ENCODE peak calls at places on chromosome 13, in six cellular contexts. P is SK-N-SH, U is psoas muscle, E is OCI-LY7, T is heart left ventricle, L is colonic mucosa. B is an unnamed sample.

GRCh38 chr13:48775804-48776203 is 122.1 kb downstream of the CYSLTR2 start:
- DNase-seq in U (no peak), E (no peak), T (no peak), P (no peak), L (no peak), B (no peak)

GRCh38 chr13:59680429-59681024 is 483.2 kb downstream of the DIAPH3 start:
- DNase-seq in P (no peak), E (peak; percentile 39), L (no peak), U (no peak), T (no peak), B (no peak)

GRCh38 chr13:100566543-100566942 is 22.0 kb downstream of the GGACT start:
- DNase-seq in L (no peak), T (no peak), U (no peak), E (no peak), P (no peak), B (no peak)

GRCh38 chr13:72255908-72256307 is 388.9 kb upstream of the DACH1 start:
- DNase-seq in P (peak; percentile 19), L (peak; percentile 30), U (no peak), T (no peak), E (no peak), B (no peak)

GRCh38 chr13:22812793-22813192 is 368.0 kb upstream of the SGCG start:
- DNase-seq in P (no peak), E (no peak), L (no peak), U (peak; percentile 21), T (no peak), B (no peak)

GRCh38 chr13:112069727-112070300 is 2.9 kb downstream of the SOX1 start:
- DNase-seq in E (no peak), U (no peak), T (no peak), P (no peak), L (no peak), B (no peak)

GRCh38 chr13:45255253-45255987 is 54.6 kb upstream of the KCTD4 start:
- DNase-seq in E (no peak), T (no peak), U (no peak), L (no peak), P (no peak), B (no peak)

GRCh38 chr13:107275945-107276614 is 708.1 kb upstream of the ARGLU1 start:
- DNase-seq in U (no peak), P (no peak), T (no peak), L (no peak), E (no peak), B (no peak)

GRCh38 chr13:50123515-50123861 is 108.2 kb downstream of the KCNRG start:
- DNase-seq in L (no peak), U (no peak), P (no peak), T (no peak), E (peak; percentile 57), B (no peak)

GRCh38 chr13:34655554-34655953 is 286.5 kb upstream of the NBEA start:
- DNase-seq in E (no peak), L (no peak), P (no peak), T (no peak), U (no peak), B (no peak)

GRCh38 chr13:20168396-20168795 is 7.5 kb upstream of the GJA3 start:
- DNase-seq in L (no peak), U (no peak), E (no peak), P (no peak), T (no peak), B (no peak)

GRCh38 chr13:32056316-32056715 is 24.7 kb downstream of the FRY start:
- DNase-seq in E (no peak), T (no peak), L (peak; percentile 56), U (no peak), P (no peak), B (no peak)

GRCh38 chr13:81551036-81551435 is 1210.1 kb upstream of the SPRY2 start:
- DNase-seq in L (no peak), P (no peak), T (no peak), U (no peak), E (no peak), B (no peak)

GRCh38 chr13:108346376-108346775 is 76.9 kb downstream of the TNFSF13B start:
- DNase-seq in P (no peak), L (no peak), T (peak; percentile 31), E (no peak), U (no peak), B (no peak)

GRCh38 chr13:50509771-50510441 is 333.6 kb downstream of the DLEU7 start:
- DNase-seq in U (no peak), E (peak; percentile 10), L (no peak), T (no peak), P (no peak), B (no peak)

GRCh38 chr13:35600137-35600536 is 123.6 kb upstream of the MAB21L1 start:
- DNase-seq in P (no peak), T (no peak), E (no peak), L (no peak), U (no peak), B (no peak)

GRCh38 chr13:20043207-20043925 is 84.8 kb downstream of the ZMYM2 start:
- DNase-seq in U (no peak), L (no peak), E (no peak), P (no peak), T (no peak), B (no peak)

GRCh38 chr13:59861676-59862075 is 302.1 kb downstream of the DIAPH3 start:
- DNase-seq in U (no peak), L (no peak), P (no peak), E (no peak), T (no peak), B (no peak)

GRCh38 chr13:65417953-65418352 is 1812.2 kb downstream of the PCDH9 start:
- DNase-seq in T (no peak), P (no peak), E (no peak), L (no peak), U (no peak), B (no peak)

GRCh38 chr13:28494861-28495585 is at the start of gene FLT1:
- DNase-seq in E (no peak), L (peak; percentile 22), U (peak; percentile 55), T (peak; percentile 88), P (peak; percentile 41), B (no peak)

GRCh38 chr13:79810671-79811070 is 329.7 kb downstream of the NDFIP2 start:
- DNase-seq in T (no peak), E (no peak), U (no peak), P (no peak), L (no peak), B (no peak)

GRCh38 chr13:69180025-69180424 is 927.6 kb upstream of the ATXN8OS start:
- DNase-seq in U (no peak), L (no peak), E (no peak), T (no peak), P (no peak), B (no peak)

GRCh38 chr13:105937451-105937850 is 598.0 kb downstream of the EFNB2 start:
- DNase-seq in T (no peak), L (no peak), P (peak; percentile 50), E (no peak), U (no peak), B (no peak)

GRCh38 chr13:114144606-114145244 is 12.3 kb upstream of the RASA3 start:
- DNase-seq in E (no peak), T (no peak), U (no peak), P (no peak), L (no peak), B (peak; percentile 19)

GRCh38 chr13:33401238-33401637 is 115.7 kb upstream of the STARD13 start:
- DNase-seq in E (no peak), L (peak; percentile 78), T (no peak), P (no peak), U (no peak), B (no peak)

GRCh38 chr13:72139192-72139591 is 272.2 kb upstream of the DACH1 start:
- DNase-seq in L (no peak), T (no peak), E (no peak), P (no peak), U (no peak), B (no peak)

GRCh38 chr13:19888799-19889198 is 25.4 kb upstream of the ZMYM5 start:
- DNase-seq in U (no peak), L (no peak), P (peak; percentile 11), T (no peak), E (no peak), B (no peak)

GRCh38 chr13:39565036-39565949 is 37.7 kb downstream of the LHFPL6 start:
- DNase-seq in T (no peak), L (no peak), E (no peak), P (no peak), U (peak; percentile 16), B (no peak)

GRCh38 chr13:59166174-59166573 is 997.6 kb downstream of the DIAPH3 start:
- DNase-seq in E (no peak), U (no peak), L (no peak), P (no peak), T (no peak), B (no peak)

GRCh38 chr13:44523176-44524017 is 52.7 kb downstream of the TSC22D1 start:
- DNase-seq in T (no peak), U (no peak), L (no peak), E (no peak), P (no peak), B (no peak)

GRCh38 chr13:110351636-110352420 is 44.7 kb downstream of the COL4A2 start:
- DNase-seq in T (no peak), P (no peak), U (no peak), L (no peak), E (no peak), B (no peak)
- H3K27ac ChIP-seq in T (no peak overlapping the region), P (no peak overlapping the region), U (no peak overlapping the region), L (no peak overlapping the region), E (no peak overlapping the region), B (no peak overlapping the region)

GRCh38 chr13:109778102-109778542 is 8.3 kb downstream of the IRS2 start:
- DNase-seq in U (no peak), E (no peak), T (no peak), P (no peak), L (peak; percentile 51), B (no peak)
- H3K4me3 ChIP-seq in U (peak overlapping the region; percentile 64), E (no peak overlapping the region), T (no peak overlapping the region), P (peak overlapping the region; percentile 84), L (no peak overlapping the region), B (no peak overlapping the region)

DNA sequence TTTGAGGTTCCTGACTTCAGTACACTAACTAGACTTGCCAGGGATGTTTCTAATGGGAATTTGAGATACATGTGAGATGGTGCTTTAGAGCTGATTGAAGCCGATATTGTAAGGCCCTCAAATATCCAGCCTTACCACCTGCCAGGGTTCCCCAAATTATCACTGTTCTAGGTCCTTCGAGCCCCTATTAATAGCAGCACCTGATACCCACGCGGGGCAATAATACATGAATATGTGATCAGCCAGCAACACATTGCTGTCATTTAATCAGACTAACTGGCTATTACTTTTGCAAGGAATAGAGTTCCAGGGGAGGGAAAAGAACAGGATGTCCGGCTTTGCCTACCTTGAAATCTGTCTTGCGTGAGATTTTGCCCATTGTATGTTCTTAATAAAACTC is 5.1 kb downstream of the RGCC start:
- DNase-seq in T (no peak), P (no peak), U (no peak), E (peak; percentile 20), L (no peak), B (no peak)
- H3K27ac ChIP-seq in T (peak overlapping the region; percentile 89), P (no peak overlapping the region), U (no peak overlapping the region), E (peak overlapping the region; percentile 95), L (no peak overlapping the region), B (peak overlapping the region; percentile 82)

GRCh38 chr13:51717786-51718398 is 86.1 kb downstream of the DHRS12 start:
- DNase-seq in P (no peak), U (no peak), T (no peak), E (no peak), L (no peak), B (no peak)

GRCh38 chr13:51713807-51714206 is 90.2 kb downstream of the DHRS12 start:
- DNase-seq in T (no peak), L (no peak), U (no peak), P (no peak), E (no peak), B (no peak)

GRCh38 chr13:51715613-51716012 is 88.3 kb downstream of the DHRS12 start:
- DNase-seq in E (no peak), P (no peak), L (no peak), U (no peak), T (no peak), B (no peak)

GRCh38 chr13:51714663-51715168 is 89.2 kb downstream of the DHRS12 start:
- DNase-seq in L (no peak), E (no peak), P (no peak), T (no peak), U (no peak), B (no peak)
- H3K4me3 ChIP-seq in L (no peak overlapping the region), E (no peak overlapping the region), P (no peak overlapping the region), T (no peak overlapping the region), U (no peak overlapping the region), B (no peak overlapping the region)